ENCODE peak calls at places on chromosomes 6 and 20, in five cellular contexts. A is GM23338, G is tibial artery, D is cardiac muscle cell, I is dorsolateral prefrontal cortex. E is an unnamed sample.

GRCh38 chr20:25303292-25304024 is 55.6 kb downstream of the PYGB start:
- DNase-seq in A (no peak), G (no peak), D (no peak), I (no peak), E (no peak)

GRCh38 chr6:82072113-82072512 is 175.4 kb downstream of the IBTK start:
- DNase-seq in A (no peak), G (no peak), D (no peak), I (no peak), E (no peak)

GRCh38 chr6:67689329-67689728 is 945.8 kb upstream of the ADGRB3 start:
- DNase-seq in A (peak), G (no peak), D (no peak), I (no peak), E (no peak)

GRCh38 chr6:2141644-2142290 is 103.6 kb downstream of the GMDS start:
- DNase-seq in A (peak), G (no peak), D (no peak), I (no peak), E (no peak)

GRCh38 chr6:30685157-30685976 is 1.1 kb downstream of the PPP1R18 start:
- DNase-seq in A (peak), G (peak), D (no peak), I (no peak), E (no peak)

GRCh38 chr20:64198347-64198746 is 34.1 kb downstream of the MYT1 start:
- DNase-seq in A (no peak), G (no peak), D (no peak), I (no peak), E (no peak)

GRCh38 chr20:9220874-9221547 is 152.1 kb downstream of the PLCB4 start:
- DNase-seq in A (peak), G (no peak), D (peak), I (no peak), E (no peak)

GRCh38 chr6:155850408-155850841 is 394.8 kb upstream of the NOX3 start:
- DNase-seq in A (no peak), G (no peak), D (no peak), I (no peak), E (no peak)

GRCh38 chr20:23419995-23420901 is 1.0 kb downstream of the NAPB start:
- DNase-seq in A (peak), G (peak), D (peak), I (no peak), E (peak)

GRCh38 chr6:136405410-136406029 is 115.9 kb upstream of the BCLAF1 start:
- DNase-seq in A (no peak), G (no peak), D (no peak), I (no peak), E (no peak)

GRCh38 chr6:69232506-69233194 is 564.2 kb downstream of the LMBRD1 start:
- DNase-seq in A (peak), G (peak), D (peak), I (peak), E (peak)

GRCh38 chr6:105587349-105588115 is 184.7 kb upstream of the PREP start:
- DNase-seq in A (no peak), G (no peak), D (no peak), I (no peak), E (no peak)

GRCh38 chr20:34448517-34448916 is 67.7 kb upstream of the DYNLRB1 start:
- DNase-seq in A (no peak), G (no peak), D (no peak), I (no peak), E (no peak)

GRCh38 chr6:57252975-57253374 is 30.9 kb upstream of the RAB23 start:
- DNase-seq in A (no peak), G (no peak), D (no peak), I (no peak), E (no peak)

GRCh38 chr6:70717038-70717801 is 49.5 kb downstream of the SMAP1 start:
- DNase-seq in A (no peak), G (no peak), D (no peak), I (no peak), E (no peak)

GRCh38 chr6:82337688-82338257 is 25.8 kb upstream of the TPBG start:
- DNase-seq in A (peak), G (no peak), D (no peak), I (no peak), E (no peak)

GRCh38 chr6:20847904-20848303 is 313.6 kb downstream of the CDKAL1 start:
- DNase-seq in A (no peak), G (no peak), D (no peak), I (no peak), E (no peak)

GRCh38 chr6:157550114-157550989 is 169.4 kb downstream of the ZDHHC14 start:
- DNase-seq in A (no peak), G (peak), D (no peak), I (no peak), E (no peak)

GRCh38 chr6:39075010-39075738 is 26.6 kb downstream of the GLP1R start:
- DNase-seq in A (no peak), G (peak), D (no peak), I (no peak), E (no peak)

GRCh38 chr6:140670013-140670412 is 1295.6 kb upstream of the CITED2 start:
- DNase-seq in A (no peak), G (no peak), D (no peak), I (no peak), E (no peak)

GRCh38 chr6:170026272-170027110 is 264.4 kb downstream of the DLL1 start:
- DNase-seq in A (peak), G (peak), D (no peak), I (no peak), E (peak)

GRCh38 chr20:24987873-24988835 is 4.4 kb downstream of the APMAP start:
- DNase-seq in A (no peak), G (no peak), D (no peak), I (no peak), E (no peak)

GRCh38 chr6:126015869-126016268 is 29.5 kb downstream of the TRMT11 start:
- DNase-seq in A (no peak), G (no peak), D (no peak), I (no peak), E (no peak)

GRCh38 chr20:41330343-41330720 is 10.3 kb upstream of the LPIN3 start:
- DNase-seq in A (no peak), G (peak), D (no peak), I (no peak), E (no peak)

GRCh38 chr6:96803106-96803481 is 34.2 kb downstream of the GPR63 start:
- DNase-seq in A (no peak), G (no peak), D (no peak), I (no peak), E (no peak)

GRCh38 chr20:63314015-63314471 is 21.1 kb downstream of the COL20A1 start:
- DNase-seq in A (no peak), G (no peak), D (no peak), I (no peak), E (no peak)

GRCh38 chr6:125792680-125793079 is 1.9 kb downstream of the NCOA7 start:
- DNase-seq in A (no peak), G (no peak), D (no peak), I (no peak), E (no peak)

GRCh38 chr20:51494241-51495110 is 48.0 kb downstream of the NFATC2 start:
- DNase-seq in A (no peak), G (no peak), D (no peak), I (no peak), E (no peak)

GRCh38 chr6:40936810-40937209 is 102.2 kb downstream of the UNC5CL start:
- DNase-seq in A (no peak), G (no peak), D (peak), I (no peak), E (no peak)

GRCh38 chr20:21507275-21508229 is 6.3 kb downstream of the NKX2-2 start:
- DNase-seq in A (peak), G (no peak), D (no peak), I (no peak), E (peak)

GRCh38 chr20:48761914-48762313 is 65.9 kb downstream of the PREX1 start:
- DNase-seq in A (no peak), G (no peak), D (no peak), I (no peak), E (no peak)

GRCh38 chr20:37392441-37393195 is 46.7 kb downstream of the SRC start:
- DNase-seq in A (peak), G (no peak), D (no peak), I (no peak), E (peak)

GRCh38 chr20:35144694-35145093 is 2.4 kb downstream of the EDEM2 start:
- DNase-seq in A (no peak), G (no peak), D (no peak), I (no peak), E (no peak)

GRCh38 chr6:157229219-157229607 is 94.1 kb downstream of the TMEM242 start:
- DNase-seq in A (peak), G (peak), D (no peak), I (no peak), E (no peak)

GRCh38 chr20:53408728-53409157 is 184.9 kb downstream of the ZNF217 start:
- DNase-seq in A (no peak), G (no peak), D (no peak), I (no peak), E (no peak)

GRCh38 chr6:154593122-154593521 is 82.6 kb upstream of the CNKSR3 start:
- DNase-seq in A (peak), G (peak), D (peak), I (no peak), E (peak)

GRCh38 chr6:154590770-154591169 is 80.3 kb upstream of the CNKSR3 start:
- DNase-seq in A (no peak), G (no peak), D (no peak), I (no peak), E (no peak)

GRCh38 chr6:154594474-154595198 is 84.2 kb upstream of the CNKSR3 start:
- DNase-seq in A (no peak), G (no peak), D (no peak), I (no peak), E (no peak)

GRCh38 chr6:154592199-154592860 is 81.8 kb upstream of the CNKSR3 start:
- DNase-seq in A (no peak), G (no peak), D (no peak), I (no peak), E (no peak)

DNA sequence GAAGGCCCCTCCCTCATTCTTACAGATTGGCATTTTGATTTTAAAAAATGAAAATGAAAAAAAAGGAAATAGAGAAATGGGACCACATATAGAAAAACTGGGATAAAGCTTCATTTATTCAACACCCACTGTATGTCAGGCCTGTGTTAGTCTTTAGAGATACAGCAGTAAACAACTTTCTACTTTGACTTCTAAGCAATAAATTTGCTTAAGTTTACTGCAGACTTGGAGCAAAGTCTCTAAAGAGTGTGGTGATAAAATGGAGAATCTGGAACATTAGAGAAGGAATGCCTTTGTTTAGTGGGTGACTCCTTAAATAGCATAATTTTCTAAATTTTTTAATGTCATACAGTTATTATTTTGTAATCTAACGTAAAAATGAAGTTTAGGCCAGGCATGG is 80.7 kb upstream of the CNKSR3 start:
- DNase-seq in A (no peak), G (no peak), D (no peak), I (no peak), E (no peak)
- H3K27ac ChIP-seq in A (no peak), G (no peak), D (no peak), I (no peak), E (no peak)

DNA sequence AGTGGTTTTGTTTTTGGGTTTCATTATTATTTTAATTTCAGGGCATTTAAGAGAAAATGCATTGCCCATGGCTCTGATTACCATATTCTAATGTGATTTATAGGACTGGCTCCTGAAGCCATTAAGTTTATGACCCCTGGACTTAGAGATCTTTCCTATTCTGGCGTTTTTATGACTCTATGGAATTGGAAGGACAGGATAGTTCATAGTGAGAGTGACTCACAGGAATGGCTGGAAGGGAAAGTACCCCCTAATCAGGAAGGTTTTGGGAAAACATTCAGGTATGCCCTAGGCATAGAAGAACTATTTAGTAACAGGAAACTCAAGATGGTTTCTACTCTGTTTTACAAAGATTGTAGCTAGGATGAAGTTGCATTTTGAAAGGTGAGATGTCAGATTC is 108.6 kb upstream of the SLC2A12 start:
- DNase-seq in A (peak), G (no peak), D (no peak), I (no peak), E (no peak)
- H3K27ac ChIP-seq in A (peak), G (no peak), D (no peak), I (no peak), E (no peak)

DNA sequence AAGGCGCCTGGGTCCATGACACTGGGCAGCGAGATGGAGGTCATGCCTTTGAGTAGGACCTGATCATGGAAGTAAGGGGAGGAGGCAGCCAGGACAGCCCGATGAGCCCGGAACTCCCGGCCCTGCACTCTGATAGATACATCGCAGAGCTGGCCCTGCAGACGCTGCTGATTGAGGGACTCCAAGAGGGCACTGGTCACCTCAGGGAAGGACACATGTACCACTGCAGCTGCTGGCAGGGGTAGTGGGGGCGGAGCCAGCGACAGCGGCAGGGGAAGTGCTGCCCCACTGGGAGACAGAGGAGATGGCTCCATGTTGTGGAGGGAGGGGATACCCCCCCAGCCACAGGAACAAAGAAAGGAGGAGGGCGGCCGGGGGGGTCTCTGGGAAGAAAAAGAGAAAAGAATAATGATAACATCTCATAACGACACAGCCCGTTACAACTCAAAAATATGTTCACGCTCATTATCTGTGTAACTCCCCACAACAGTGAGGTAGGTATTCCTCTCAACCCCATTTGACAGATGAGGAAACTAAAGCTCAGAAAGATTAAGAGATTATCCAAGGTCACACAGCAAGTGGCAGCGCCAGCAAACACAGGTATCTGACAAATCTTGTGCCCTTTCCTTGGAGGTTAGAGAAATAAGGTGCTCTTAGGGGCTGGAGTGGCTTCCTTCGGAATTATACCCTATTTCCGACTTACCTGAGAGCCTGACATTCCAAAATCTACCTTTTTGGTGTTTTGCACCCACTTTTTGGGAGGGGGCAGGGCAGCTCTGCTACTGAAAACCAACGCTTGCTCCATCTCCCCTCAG is 734 bp downstream of the ZBTB22 start:
- DNase-seq in A (no peak), G (peak), D (no peak), I (no peak), E (no peak)
- H3K27ac ChIP-seq in A (no peak), G (peak), D (peak), I (peak), E (no peak)

DNA sequence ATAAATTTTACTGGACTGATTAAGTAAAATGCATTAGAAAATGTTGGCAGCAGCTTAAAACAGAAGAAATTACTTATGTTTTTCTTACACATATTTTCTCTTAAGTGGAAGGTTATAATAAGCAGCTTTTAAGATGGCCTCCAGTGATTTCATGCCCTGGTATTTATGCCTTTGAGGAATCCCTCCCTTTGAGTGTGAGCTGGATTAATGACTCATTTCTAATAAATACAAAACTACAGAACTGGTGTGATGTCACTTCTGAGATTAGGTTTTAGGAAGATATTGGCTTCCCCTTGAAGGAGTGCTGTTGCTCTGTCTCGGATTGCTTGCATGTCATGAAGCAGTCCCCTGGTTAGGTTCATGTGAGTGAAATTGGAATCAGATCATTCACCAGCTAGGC is 143.2 kb upstream of the EPHA7 start:
- DNase-seq in A (no peak), G (no peak), D (no peak), I (no peak), E (no peak)
- H3K27ac ChIP-seq in A (no peak), G (no peak), D (no peak), I (no peak), E (no peak)

GRCh38 chr6:113595921-113596376 is 261.2 kb upstream of the MARCKS start:
- DNase-seq in A (no peak), G (no peak), D (no peak), I (no peak), E (no peak)

GRCh38 chr6:113594726-113595125 is 262.4 kb upstream of the MARCKS start:
- DNase-seq in A (no peak), G (no peak), D (no peak), I (no peak), E (no peak)

GRCh38 chr6:113596907-113597583 is 260.1 kb upstream of the MARCKS start:
- DNase-seq in A (no peak), G (no peak), D (peak), I (no peak), E (no peak)

GRCh38 chr6:113598786-113599185 is 258.4 kb upstream of the MARCKS start:
- DNase-seq in A (no peak), G (no peak), D (no peak), I (no peak), E (no peak)

GRCh38 chr6:113596477-113596876 is 260.7 kb upstream of the MARCKS start:
- DNase-seq in A (no peak), G (no peak), D (no peak), I (no peak), E (no peak)
- H3K27ac ChIP-seq in A (no peak), G (peak), D (peak), I (no peak), E (peak)

GRCh38 chr6:22056398-22056797 is 240.4 kb downstream of the PRL start:
- DNase-seq in A (no peak), G (no peak), D (no peak), I (no peak), E (no peak)
- H3K27ac ChIP-seq in A (peak), G (no peak), D (no peak), I (no peak), E (no peak)

GRCh38 chr6:159036673-159037072 is 8.1 kb downstream of the TAGAP start:
- DNase-seq in A (no peak), G (no peak), D (no peak), I (no peak), E (no peak)
- H3K27ac ChIP-seq in A (no peak), G (no peak), D (no peak), I (no peak), E (no peak)

GRCh38 chr6:16729744-16730143 is 31.5 kb downstream of the ATXN1 start:
- DNase-seq in A (no peak), G (no peak), D (no peak), I (no peak), E (no peak)
- H3K27ac ChIP-seq in A (no peak), G (no peak), D (no peak), I (no peak), E (no peak)

GRCh38 chr6:35728663-35729348 is 8.0 kb upstream of the ARMC12 start:
- DNase-seq in A (peak), G (peak), D (no peak), I (no peak), E (no peak)

GRCh38 chr6:35730745-35731413 is 6.0 kb upstream of the ARMC12 start:
- DNase-seq in A (no peak), G (no peak), D (no peak), I (no peak), E (no peak)

GRCh38 chr6:35729349-35729678 is 7.5 kb upstream of the ARMC12 start:
- DNase-seq in A (no peak), G (peak), D (no peak), I (no peak), E (no peak)

GRCh38 chr6:35727935-35728662 is 8.7 kb upstream of the ARMC12 start:
- DNase-seq in A (peak), G (peak), D (peak), I (peak), E (peak)

GRCh38 chr6:35729722-35730121 is 7.1 kb upstream of the ARMC12 start:
- DNase-seq in A (no peak), G (no peak), D (no peak), I (no peak), E (no peak)
- H3K27ac ChIP-seq in A (no peak), G (peak), D (no peak), I (peak), E (peak)

DNA sequence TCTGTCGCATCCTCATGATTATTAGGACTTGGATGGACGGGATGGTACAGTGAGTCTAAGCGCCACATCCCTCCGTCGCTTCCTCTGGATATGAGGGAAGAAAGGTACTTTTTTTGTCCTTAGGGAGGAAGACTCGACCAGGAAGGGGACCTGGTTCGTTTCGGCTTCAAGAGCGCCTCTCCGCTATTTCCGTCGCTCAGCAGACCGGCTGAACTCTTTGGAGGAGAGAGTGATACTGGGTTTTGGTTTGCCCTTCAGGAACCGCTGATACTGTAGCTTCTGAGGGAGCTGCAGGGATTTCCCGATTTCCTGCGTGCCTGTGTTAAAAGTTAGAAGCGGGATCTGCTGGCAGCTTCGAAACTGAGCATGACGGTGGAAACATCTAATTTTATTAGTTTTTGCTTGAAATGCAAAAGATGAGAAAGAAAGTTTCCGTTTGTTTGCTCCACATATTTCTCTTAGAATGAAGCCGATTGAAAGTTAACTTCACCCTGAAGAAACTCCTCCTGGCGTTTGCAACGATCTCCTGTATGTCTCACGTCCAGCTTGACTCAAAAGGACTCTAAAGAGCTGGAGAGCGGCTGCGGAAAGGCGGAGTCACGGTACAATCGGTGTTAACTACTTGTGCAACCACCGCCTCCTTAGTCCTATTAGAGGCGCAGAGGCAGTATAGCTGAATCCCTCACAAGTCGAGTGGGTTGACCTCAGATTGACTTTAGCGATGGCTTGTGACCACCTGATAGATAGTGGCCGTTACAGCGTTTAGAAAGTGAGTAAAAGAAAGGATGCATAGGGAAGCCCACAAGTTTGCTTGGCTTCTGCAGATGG is 129.4 kb downstream of the TRIM27 start:
- DNase-seq in A (peak), G (no peak), D (peak), I (no peak), E (no peak)
- H3K27ac ChIP-seq in A (no peak), G (no peak), D (no peak), I (no peak), E (no peak)

E was measured in aorta.